ENCODE peak calls at places on chromosomes 5 and 9, in six cellular contexts. One of them, this sample, is unnamed. For H3K9me3, the result is how much of the 10 kb centered on the place peaks cover.

GRCh38 chr9:132233138-132233537 is 71.3 kb downstream of the NTNG2 start:
- DNase-seq in AG04450: no peak
- DNase-seq in OCI-LY7: no peak
- DNase-seq in CD4-positive, alpha-beta memory T cell: no peak
- DNase-seq in effector memory CD4-positive, alpha-beta T cell: no peak
- DNase-seq in stomach: no peak
- DNase-seq in this sample: no peak

GRCh38 chr5:53934126-53934856 is 373.9 kb downstream of the NDUFS4 start:
- DNase-seq in AG04450: no peak
- DNase-seq in OCI-LY7: no peak
- DNase-seq in CD4-positive, alpha-beta memory T cell: no peak
- DNase-seq in effector memory CD4-positive, alpha-beta T cell: no peak
- DNase-seq in stomach: no peak
- DNase-seq in this sample: no peak

GRCh38 chr5:174581483-174581882 is 142.9 kb upstream of the MSX2 start:
- DNase-seq in AG04450: no peak
- DNase-seq in OCI-LY7: peak
- DNase-seq in CD4-positive, alpha-beta memory T cell: no peak
- DNase-seq in effector memory CD4-positive, alpha-beta T cell: no peak
- DNase-seq in stomach: peak
- DNase-seq in this sample: peak

GRCh38 chr5:157086751-157087359 is 22.0 kb downstream of the HAVCR2 start:
- DNase-seq in AG04450: no peak
- DNase-seq in OCI-LY7: no peak
- DNase-seq in CD4-positive, alpha-beta memory T cell: no peak
- DNase-seq in effector memory CD4-positive, alpha-beta T cell: no peak
- DNase-seq in stomach: no peak
- DNase-seq in this sample: no peak

GRCh38 chr9:98732801-98733200 is 24.1 kb upstream of the GABBR2 start:
- DNase-seq in AG04450: no peak
- DNase-seq in OCI-LY7: no peak
- DNase-seq in CD4-positive, alpha-beta memory T cell: no peak
- DNase-seq in effector memory CD4-positive, alpha-beta T cell: no peak
- DNase-seq in stomach: no peak
- DNase-seq in this sample: no peak

GRCh38 chr9:98860871-98861293 is 53.4 kb downstream of the GALNT12 start:
- DNase-seq in AG04450: peak
- DNase-seq in OCI-LY7: no peak
- DNase-seq in CD4-positive, alpha-beta memory T cell: no peak
- DNase-seq in effector memory CD4-positive, alpha-beta T cell: no peak
- DNase-seq in stomach: peak
- DNase-seq in this sample: peak

GRCh38 chr5:9765421-9765820 is 135.3 kb upstream of the TAS2R1 start:
- DNase-seq in AG04450: peak
- DNase-seq in OCI-LY7: no peak
- DNase-seq in CD4-positive, alpha-beta memory T cell: no peak
- DNase-seq in effector memory CD4-positive, alpha-beta T cell: no peak
- DNase-seq in stomach: no peak
- DNase-seq in this sample: no peak

GRCh38 chr5:135376961-135377621 is 21.9 kb downstream of the MACROH2A1 start:
- DNase-seq in AG04450: no peak
- DNase-seq in OCI-LY7: no peak
- DNase-seq in CD4-positive, alpha-beta memory T cell: no peak
- DNase-seq in effector memory CD4-positive, alpha-beta T cell: no peak
- DNase-seq in stomach: peak
- DNase-seq in this sample: no peak

GRCh38 chr5:41335596-41335995 is 122.3 kb upstream of the C6 start:
- DNase-seq in AG04450: no peak
- DNase-seq in OCI-LY7: no peak
- DNase-seq in CD4-positive, alpha-beta memory T cell: no peak
- DNase-seq in effector memory CD4-positive, alpha-beta T cell: no peak
- DNase-seq in stomach: no peak
- DNase-seq in this sample: no peak

GRCh38 chr5:23523998-23524397 is 16.6 kb downstream of the PRDM9 start:
- DNase-seq in AG04450: no peak
- DNase-seq in OCI-LY7: no peak
- DNase-seq in CD4-positive, alpha-beta memory T cell: no peak
- DNase-seq in effector memory CD4-positive, alpha-beta T cell: no peak
- DNase-seq in stomach: no peak
- DNase-seq in this sample: no peak

GRCh38 chr5:177094224-177095087 is 7.7 kb downstream of the FGFR4 start:
- DNase-seq in AG04450: peak
- DNase-seq in OCI-LY7: no peak
- DNase-seq in CD4-positive, alpha-beta memory T cell: no peak
- DNase-seq in effector memory CD4-positive, alpha-beta T cell: no peak
- DNase-seq in stomach: peak
- DNase-seq in this sample: no peak

GRCh38 chr5:162995568-162995967 is 441.8 kb upstream of the CCNG1 start:
- DNase-seq in AG04450: no peak
- DNase-seq in OCI-LY7: no peak
- DNase-seq in CD4-positive, alpha-beta memory T cell: no peak
- DNase-seq in effector memory CD4-positive, alpha-beta T cell: no peak
- DNase-seq in stomach: no peak
- DNase-seq in this sample: no peak
- H3K9me3 ChIP-seq in AG04450: under half
- H3K9me3 ChIP-seq in OCI-LY7: under half
- H3K9me3 ChIP-seq in CD4-positive, alpha-beta memory T cell: under half
- H3K9me3 ChIP-seq in effector memory CD4-positive, alpha-beta T cell: under half
- H3K9me3 ChIP-seq in stomach: under half
- H3K9me3 ChIP-seq in this sample: under half

GRCh38 chr9:130780415-130780814 is 54.6 kb upstream of the ABL1 start:
- DNase-seq in AG04450: no peak
- DNase-seq in OCI-LY7: no peak
- DNase-seq in CD4-positive, alpha-beta memory T cell: no peak
- DNase-seq in effector memory CD4-positive, alpha-beta T cell: no peak
- DNase-seq in stomach: no peak
- DNase-seq in this sample: no peak
- H3K4me3 ChIP-seq in AG04450: peak
- H3K4me3 ChIP-seq in OCI-LY7: no peak
- H3K4me3 ChIP-seq in CD4-positive, alpha-beta memory T cell: no peak
- H3K4me3 ChIP-seq in effector memory CD4-positive, alpha-beta T cell: no peak
- H3K4me3 ChIP-seq in stomach: peak
- H3K4me3 ChIP-seq in this sample: no peak

DNA sequence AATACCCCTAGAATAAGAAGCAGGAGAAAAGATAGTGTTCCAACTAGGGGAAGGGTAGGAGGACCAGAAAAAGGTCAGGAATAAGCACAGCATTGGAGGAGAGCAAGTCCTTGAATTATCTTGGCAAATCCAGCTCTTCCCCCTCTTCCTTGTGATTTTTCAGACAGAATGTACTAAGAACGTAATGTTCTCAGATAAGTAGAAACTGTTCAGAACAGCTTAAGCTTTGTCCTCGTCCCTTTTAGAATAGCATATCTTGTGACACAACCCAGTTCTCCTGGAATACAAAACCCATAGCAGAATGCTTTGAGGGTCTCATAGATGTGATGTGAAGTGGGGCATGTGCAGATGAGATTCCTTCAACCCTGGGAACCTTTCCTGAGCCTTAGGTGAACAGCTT is 97.4 kb downstream of the EMB start:
- DNase-seq in AG04450: no peak
- DNase-seq in OCI-LY7: no peak
- DNase-seq in CD4-positive, alpha-beta memory T cell: no peak
- DNase-seq in effector memory CD4-positive, alpha-beta T cell: no peak
- DNase-seq in stomach: no peak
- DNase-seq in this sample: no peak
- H3K9me3 ChIP-seq in AG04450: under half
- H3K9me3 ChIP-seq in OCI-LY7: under half
- H3K9me3 ChIP-seq in CD4-positive, alpha-beta memory T cell: under half
- H3K9me3 ChIP-seq in effector memory CD4-positive, alpha-beta T cell: under half
- H3K9me3 ChIP-seq in stomach: under half
- H3K9me3 ChIP-seq in this sample: under half

GRCh38 chr5:141363952-141364660 is at the start of gene PCDHGA5:
- DNase-seq in AG04450: no peak
- DNase-seq in OCI-LY7: no peak
- DNase-seq in CD4-positive, alpha-beta memory T cell: no peak
- DNase-seq in effector memory CD4-positive, alpha-beta T cell: no peak
- DNase-seq in stomach: no peak
- DNase-seq in this sample: no peak
- H3K4me3 ChIP-seq in AG04450: peak
- H3K4me3 ChIP-seq in OCI-LY7: peak
- H3K4me3 ChIP-seq in CD4-positive, alpha-beta memory T cell: no peak
- H3K4me3 ChIP-seq in effector memory CD4-positive, alpha-beta T cell: no peak
- H3K4me3 ChIP-seq in stomach: no peak
- H3K4me3 ChIP-seq in this sample: no peak

GRCh38 chr5:165887147-165887546 is 2381.7 kb downstream of the MAT2B start:
- DNase-seq in AG04450: no peak
- DNase-seq in OCI-LY7: no peak
- DNase-seq in CD4-positive, alpha-beta memory T cell: no peak
- DNase-seq in effector memory CD4-positive, alpha-beta T cell: no peak
- DNase-seq in stomach: no peak
- DNase-seq in this sample: no peak

GRCh38 chr5:165894916-165895315 is 2389.5 kb downstream of the MAT2B start:
- DNase-seq in AG04450: no peak
- DNase-seq in OCI-LY7: no peak
- DNase-seq in CD4-positive, alpha-beta memory T cell: no peak
- DNase-seq in effector memory CD4-positive, alpha-beta T cell: no peak
- DNase-seq in stomach: no peak
- DNase-seq in this sample: peak

DNA sequence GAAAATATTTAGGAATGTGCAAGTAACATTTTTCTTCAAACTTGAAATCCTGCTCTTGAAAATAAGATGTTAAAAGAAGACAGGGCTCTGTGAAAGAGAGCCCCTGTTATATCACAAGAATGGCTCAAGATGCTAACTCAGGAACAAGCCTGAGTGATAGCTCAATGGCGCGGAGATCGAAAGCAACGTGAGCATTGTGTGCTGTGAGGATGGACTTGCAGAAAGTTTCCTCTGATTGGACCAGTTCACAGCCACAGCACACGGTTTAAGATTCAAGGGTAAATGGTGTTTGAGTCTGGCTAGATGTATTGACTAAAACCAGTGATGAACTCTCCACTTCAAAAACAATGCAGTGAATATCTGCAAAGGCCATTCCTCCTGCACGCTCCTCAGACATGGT is 2387.0 kb downstream of the MAT2B start:
- DNase-seq in AG04450: no peak
- DNase-seq in OCI-LY7: no peak
- DNase-seq in CD4-positive, alpha-beta memory T cell: no peak
- DNase-seq in effector memory CD4-positive, alpha-beta T cell: no peak
- DNase-seq in stomach: no peak
- DNase-seq in this sample: no peak
- H3K9me3 ChIP-seq in AG04450: under half
- H3K9me3 ChIP-seq in OCI-LY7: under half
- H3K9me3 ChIP-seq in CD4-positive, alpha-beta memory T cell: under half
- H3K9me3 ChIP-seq in effector memory CD4-positive, alpha-beta T cell: under half
- H3K9me3 ChIP-seq in stomach: under half
- H3K9me3 ChIP-seq in this sample: under half

GRCh38 chr9:31445357-31445756 is 939.1 kb upstream of the ACO1 start:
- DNase-seq in AG04450: no peak
- DNase-seq in OCI-LY7: no peak
- DNase-seq in CD4-positive, alpha-beta memory T cell: no peak
- DNase-seq in effector memory CD4-positive, alpha-beta T cell: no peak
- DNase-seq in stomach: no peak
- DNase-seq in this sample: no peak

GRCh38 chr9:31445960-31446359 is 938.5 kb upstream of the ACO1 start:
- DNase-seq in AG04450: no peak
- DNase-seq in OCI-LY7: peak
- DNase-seq in CD4-positive, alpha-beta memory T cell: no peak
- DNase-seq in effector memory CD4-positive, alpha-beta T cell: no peak
- DNase-seq in stomach: no peak
- DNase-seq in this sample: no peak
- H3K4me3 ChIP-seq in AG04450: no peak
- H3K4me3 ChIP-seq in OCI-LY7: no peak
- H3K4me3 ChIP-seq in CD4-positive, alpha-beta memory T cell: no peak
- H3K4me3 ChIP-seq in effector memory CD4-positive, alpha-beta T cell: no peak
- H3K4me3 ChIP-seq in stomach: no peak
- H3K4me3 ChIP-seq in this sample: no peak

GRCh38 chr5:181215997-181216982 is 6.8 kb upstream of the TRIM41 start:
- DNase-seq in AG04450: no peak
- DNase-seq in OCI-LY7: peak
- DNase-seq in CD4-positive, alpha-beta memory T cell: peak
- DNase-seq in effector memory CD4-positive, alpha-beta T cell: no peak
- DNase-seq in stomach: no peak
- DNase-seq in this sample: no peak
- H3K9me3 ChIP-seq in AG04450: under half
- H3K9me3 ChIP-seq in OCI-LY7: under half
- H3K9me3 ChIP-seq in CD4-positive, alpha-beta memory T cell: under half
- H3K9me3 ChIP-seq in effector memory CD4-positive, alpha-beta T cell: under half
- H3K9me3 ChIP-seq in stomach: under half
- H3K9me3 ChIP-seq in this sample: under half

DNA sequence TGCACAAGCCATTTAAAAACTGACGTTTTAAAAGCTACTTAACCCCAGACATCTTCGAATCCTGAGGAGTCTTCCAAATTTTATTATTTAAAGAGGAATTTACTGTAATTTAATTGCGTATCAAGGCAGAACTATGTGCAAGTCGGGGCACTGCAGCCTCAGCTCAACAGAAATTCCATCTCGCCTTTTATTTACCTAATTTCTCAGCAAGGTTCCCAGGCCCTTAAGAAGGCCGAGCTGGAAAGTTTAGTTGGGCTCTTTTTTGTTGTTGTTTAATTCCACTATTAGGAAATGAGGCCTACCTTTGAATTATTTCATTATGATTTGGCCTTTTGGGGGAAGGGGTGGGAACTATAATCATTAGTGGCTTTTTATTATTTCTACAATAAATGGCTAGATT is 20.2 kb downstream of the NR2F1 start:
- DNase-seq in AG04450: no peak
- DNase-seq in OCI-LY7: no peak
- DNase-seq in CD4-positive, alpha-beta memory T cell: no peak
- DNase-seq in effector memory CD4-positive, alpha-beta T cell: no peak
- DNase-seq in stomach: no peak
- DNase-seq in this sample: no peak
- H3K4me3 ChIP-seq in AG04450: no peak
- H3K4me3 ChIP-seq in OCI-LY7: no peak
- H3K4me3 ChIP-seq in CD4-positive, alpha-beta memory T cell: no peak
- H3K4me3 ChIP-seq in effector memory CD4-positive, alpha-beta T cell: no peak
- H3K4me3 ChIP-seq in stomach: no peak
- H3K4me3 ChIP-seq in this sample: no peak

GRCh38 chr9:102497709-102498108 is 497.4 kb upstream of the CYLC2 start:
- DNase-seq in AG04450: no peak
- DNase-seq in OCI-LY7: no peak
- DNase-seq in CD4-positive, alpha-beta memory T cell: no peak
- DNase-seq in effector memory CD4-positive, alpha-beta T cell: no peak
- DNase-seq in stomach: no peak
- DNase-seq in this sample: peak

DNA sequence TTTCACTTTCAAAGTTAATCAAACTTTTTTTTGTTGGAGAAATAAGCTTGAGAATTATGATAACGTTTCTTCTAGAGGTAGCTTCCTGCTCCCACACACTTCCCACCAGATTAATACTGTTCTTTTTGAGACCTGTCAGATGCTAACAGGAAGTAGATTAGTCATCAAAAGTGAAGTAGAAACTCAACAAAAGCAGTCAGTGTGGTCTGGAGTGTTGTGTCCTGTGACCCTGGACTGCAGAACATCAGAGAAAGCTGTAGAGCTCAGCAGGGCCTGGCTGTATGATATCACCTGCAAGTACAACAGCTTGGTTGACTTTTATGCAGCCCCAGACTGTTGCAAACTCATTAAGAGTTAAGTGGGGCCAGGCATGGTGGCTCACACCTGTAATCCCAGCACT is 495.7 kb upstream of the CYLC2 start:
- DNase-seq in AG04450: no peak
- DNase-seq in OCI-LY7: no peak
- DNase-seq in CD4-positive, alpha-beta memory T cell: no peak
- DNase-seq in effector memory CD4-positive, alpha-beta T cell: no peak
- DNase-seq in stomach: no peak
- DNase-seq in this sample: no peak
- H3K9me3 ChIP-seq in AG04450: under half
- H3K9me3 ChIP-seq in OCI-LY7: under half
- H3K9me3 ChIP-seq in CD4-positive, alpha-beta memory T cell: under half
- H3K9me3 ChIP-seq in effector memory CD4-positive, alpha-beta T cell: under half
- H3K9me3 ChIP-seq in stomach: under half
- H3K9me3 ChIP-seq in this sample: under half